ENCODE peak calls at places on chromosomes 12 and 14, in four cellular contexts. E is WTC11, B is H1, D is K562. W is an unnamed sample.

GRCh38 chr14:24673534-24674203 is 39.7 kb upstream of the GZMB start:
- DNase-seq in E (no peak), B (no peak), D (no peak), W (no peak)

GRCh38 chr12:86710110-86710509 is 453.9 kb upstream of the MGAT4C start:
- DNase-seq in E (no peak), B (no peak), D (no peak), W (no peak)

GRCh38 chr14:21264025-21264801 is 5.0 kb downstream of the HNRNPC start:
- DNase-seq in E (no peak), B (no peak), D (no peak), W (no peak)

GRCh38 chr12:52515927-52516831 is 4.0 kb downstream of the KRT5 start:
- DNase-seq in E (no peak), B (no peak), D (no peak), W (no peak)

GRCh38 chr12:20212036-20212435 is 156.3 kb upstream of the PDE3A start:
- DNase-seq in E (no peak), B (no peak), D (no peak), W (no peak)

GRCh38 chr14:47674148-47674545 is 1.3 kb downstream of the MDGA2 start:
- DNase-seq in E (peak; percentile 33), B (no peak), D (no peak), W (no peak)

GRCh38 chr12:106903241-106903950 is 52.3 kb upstream of the TMEM263 start:
- DNase-seq in E (peak; percentile 90), B (peak; percentile 27), D (peak; percentile 87), W (peak; percentile 33)

GRCh38 chr12:124691429-124691828 is 124.0 kb upstream of the NCOR2 start:
- DNase-seq in E (no peak), B (no peak), D (no peak), W (no peak)

GRCh38 chr12:39103552-39104165 is 198.3 kb upstream of the CPNE8 start:
- DNase-seq in E (no peak), B (no peak), D (peak; percentile 54), W (peak; percentile 59)

GRCh38 chr12:69653703-69654102 is 43.0 kb upstream of the LRRC10 start:
- DNase-seq in E (no peak), B (no peak), D (no peak), W (no peak)

GRCh38 chr12:107518868-107519267 is 166.7 kb upstream of the PWP1 start:
- DNase-seq in E (no peak), B (no peak), D (no peak), W (no peak)

GRCh38 chr12:49389092-49389703 is 21.9 kb downstream of the SPATS2 start:
- DNase-seq in E (peak; percentile 91), B (peak; percentile 58), D (no peak), W (no peak)

GRCh38 chr12:49671051-49671765 is 36.0 kb downstream of the FMNL3 start:
- DNase-seq in E (no peak), B (no peak), D (no peak), W (no peak)

GRCh38 chr12:52884526-52885293 is 20.2 kb downstream of the KRT8 start:
- DNase-seq in E (peak; percentile 92), B (no peak), D (peak; percentile 90), W (peak; percentile 97)

GRCh38 chr12:114735011-114735410 is 51.0 kb upstream of the TBX3 start:
- DNase-seq in E (no peak), B (no peak), D (no peak), W (no peak)

GRCh38 chr12:87511371-87511770 is 517.8 kb downstream of the C12orf50 start:
- DNase-seq in E (no peak), B (no peak), D (no peak), W (no peak)

GRCh38 chr12:113961921-113962710 is 4.0 kb downstream of the RBM19 start:
- DNase-seq in E (no peak), B (no peak), D (no peak), W (peak; percentile 20)

GRCh38 chr12:94207467-94208432 is 59.4 kb downstream of the PLXNC1 start:
- DNase-seq in E (no peak), B (no peak), D (peak; percentile 18), W (no peak)

GRCh38 chr14:23095196-23096108 is at the start of gene C14orf119:
- DNase-seq in E (peak; percentile 100), B (peak; percentile 96), D (peak; percentile 99), W (peak; percentile 100)

GRCh38 chr12:111488271-111488670 is 82.5 kb downstream of the SH2B3 start:
- DNase-seq in E (no peak), B (no peak), D (no peak), W (no peak)

GRCh38 chr12:3684449-3685051 is 68.4 kb downstream of the CRACR2A start:
- DNase-seq in E (no peak), B (no peak), D (peak; percentile 9), W (no peak)

GRCh38 chr14:94112513-94113060 is 2.1 kb downstream of the IFI27 start:
- DNase-seq in E (no peak), B (no peak), D (no peak), W (no peak)

GRCh38 chr14:51022769-51023168 is 72.1 kb downstream of the TRIM9 start:
- DNase-seq in E (no peak), B (no peak), D (no peak), W (no peak)

GRCh38 chr14:78598046-78598652 is 428.0 kb downstream of the NRXN3 start:
- DNase-seq in E (peak; percentile 74), B (peak; percentile 53), D (peak; percentile 59), W (peak; percentile 44)

GRCh38 chr12:22287776-22288621 is 46.5 kb downstream of the ST8SIA1 start:
- DNase-seq in E (peak; percentile 26), B (no peak), D (no peak), W (no peak)

GRCh38 chr12:24742378-24742777 is 206.5 kb downstream of the BCAT1 start:
- DNase-seq in E (no peak), B (no peak), D (peak; percentile 15), W (no peak)

GRCh38 chr12:53560386-53560785 is 53.1 kb upstream of the NPFF start:
- DNase-seq in E (no peak), B (no peak), D (no peak), W (no peak)

GRCh38 chr14:54023027-54023426 is 66.4 kb upstream of the BMP4 start:
- DNase-seq in E (no peak), B (no peak), D (no peak), W (no peak)

GRCh38 chr12:104864668-104865067 is 93.4 kb downstream of the SLC41A2 start:
- DNase-seq in E (no peak), B (no peak), D (no peak), W (no peak)

GRCh38 chr12:24643120-24644119 is 305.5 kb downstream of the BCAT1 start:
- DNase-seq in E (no peak), B (no peak), D (no peak), W (no peak)

GRCh38 chr12:85036736-85037135 is 585 bp downstream of the LRRIQ1 start:
- DNase-seq in E (no peak), B (no peak), D (no peak), W (no peak)

GRCh38 chr12:132831771-132832170 is 3.1 kb upstream of the GOLGA3 start:
- DNase-seq in E (no peak), B (no peak), D (no peak), W (no peak)

GRCh38 chr12:132067182-132067581 is 76.9 kb downstream of the DDX51 start:
- DNase-seq in E (no peak), B (no peak), D (no peak), W (no peak)

GRCh38 chr12:1488908-1489381 is 105.4 kb downstream of the FBXL14 start:
- DNase-seq in E (no peak), B (no peak), D (no peak), W (no peak)

GRCh38 chr14:78005325-78005724 is 164.8 kb upstream of the NRXN3 start:
- DNase-seq in E (no peak), B (no peak), D (peak; percentile 32), W (no peak)

GRCh38 chr14:36944307-36945010 is 227.9 kb downstream of the SLC25A21 start:
- DNase-seq in E (no peak), B (no peak), D (no peak), W (no peak)

GRCh38 chr12:67981236-67982164 is 7.7 kb upstream of the IFNG-AS1 start:
- DNase-seq in E (no peak), B (no peak), D (no peak), W (no peak)

GRCh38 chr12:6241495-6241894 is 41.3 kb downstream of the CD9 start:
- DNase-seq in E (no peak), B (no peak), D (peak; percentile 14), W (no peak)

GRCh38 chr12:10331642-10332239 is 24.1 kb downstream of the KLRD1 start:
- DNase-seq in E (no peak), B (no peak), D (peak; percentile 44), W (peak; percentile 49)

DNA sequence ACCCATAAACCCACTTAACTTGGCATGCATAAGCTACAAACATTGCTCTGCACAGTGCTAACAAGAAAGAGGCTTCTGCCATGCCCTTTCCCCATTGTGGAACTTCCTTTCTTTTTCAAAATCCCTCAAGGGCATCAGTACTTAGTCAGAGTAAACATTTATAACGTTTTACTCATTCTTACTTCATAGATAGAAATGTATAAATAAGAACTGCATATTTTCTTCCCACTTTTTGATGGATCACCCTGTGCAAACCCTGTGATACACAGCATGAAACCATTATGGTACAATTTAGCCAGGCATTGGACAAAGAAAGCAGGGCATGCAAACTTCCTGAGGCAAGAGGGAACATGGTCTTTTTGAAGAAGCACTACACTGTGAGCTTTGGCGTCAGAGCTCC is 113.8 kb upstream of the FOXG1 start:
- DNase-seq in E (no peak), B (no peak), D (no peak), W (no peak)
- TF ChIP-seq JUN in E (no peak), B (no peak), D (no peak), W (no peak)

DNA sequence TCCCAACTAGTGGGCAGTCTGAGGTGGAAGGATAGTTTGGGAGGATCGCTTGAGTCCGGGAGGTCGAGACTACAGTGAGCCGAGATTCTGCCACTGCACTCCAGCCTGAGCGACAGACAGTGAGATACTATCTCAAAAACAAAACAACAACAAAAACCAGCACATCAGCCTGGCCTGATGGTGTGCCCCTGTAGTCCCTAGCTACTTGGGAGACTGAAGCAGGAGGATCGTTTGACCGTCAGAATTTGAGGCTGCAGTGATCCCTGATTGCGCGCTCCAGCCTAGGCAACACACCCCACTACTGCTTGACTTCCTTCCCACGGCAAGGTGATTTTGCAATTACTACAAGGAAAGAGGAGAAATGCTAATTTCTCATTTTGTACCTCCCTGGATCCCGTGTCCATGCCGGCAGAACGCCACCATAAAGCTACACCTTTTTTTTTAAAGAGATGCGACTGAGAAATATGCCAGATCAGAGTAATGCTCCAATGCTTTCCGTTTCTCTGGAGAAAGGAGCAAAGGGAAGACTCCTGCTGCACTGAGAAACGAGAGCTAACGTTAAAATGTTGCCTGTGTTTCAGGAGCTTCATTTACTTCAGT is 665 bp upstream of the SCFD1 start:
- DNase-seq in E (no peak), B (no peak), D (peak; percentile 6), W (peak; percentile 36)
- TF ChIP-seq CREB1 in E (no peak), B (no peak), D (no peak), W (no peak)

DNA sequence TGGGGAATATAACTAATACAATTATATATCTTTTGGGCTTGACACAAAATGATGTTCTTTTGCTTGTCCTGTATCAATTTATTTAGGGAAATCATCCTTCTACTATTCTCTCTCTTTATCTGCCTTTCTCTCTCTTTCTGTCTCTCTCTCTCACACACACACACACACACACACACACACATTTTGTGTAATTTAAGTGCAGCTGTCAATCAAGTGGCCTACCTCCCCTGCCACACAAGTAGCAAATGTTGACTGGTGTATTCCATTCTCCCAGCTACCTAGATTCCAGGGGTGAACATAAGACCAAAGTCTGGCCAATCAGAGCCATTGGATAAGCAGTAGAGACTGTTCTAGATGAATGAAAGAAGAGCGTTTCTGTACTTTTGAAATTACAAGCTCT is 127.6 kb downstream of the C12orf42 start:
- DNase-seq in E (no peak), B (no peak), D (no peak), W (no peak)
- TF ChIP-seq JUN in E (no peak), B (no peak), D (no peak), W (no peak)

GRCh38 chr14:99549684-99550083 is 54.3 kb downstream of the CCDC85C start:
- DNase-seq in E (no peak), B (no peak), D (no peak), W (peak; percentile 57)
- TF ChIP-seq CREB1 in E (no peak), B (no peak), D (no peak), W (no peak)

W was measured in HepG2.